ENCODE peak calls at places on chromosomes 3 and 15, in eight cellular contexts. H, T, F, O, R, U, J and B are unnamed samples.

GRCh38 chr3:5016218-5017161 is 37.3 kb downstream of the BHLHE40 start:
- DNase-seq in H (peak; percentile 40), T (no peak), F (peak; percentile 60), O (no peak), R (peak; percentile 59), U (peak; percentile 50), J (no peak), B (no peak)

GRCh38 chr3:188122571-188123169 is 31.3 kb upstream of the LPP start:
- DNase-seq in H (no peak), T (no peak), F (no peak), O (no peak), R (no peak), U (no peak), J (no peak), B (no peak)

GRCh38 chr15:42070276-42070965 is 23.9 kb downstream of the PLA2G4D start:
- DNase-seq in H (no peak), T (no peak), F (no peak), O (no peak), R (peak; percentile 23), U (no peak), J (no peak), B (no peak)

GRCh38 chr3:18559323-18559972 is 134.3 kb upstream of the SATB1 start:
- DNase-seq in H (no peak), T (no peak), F (peak; percentile 32), O (peak; percentile 76), R (peak; percentile 30), U (no peak), J (no peak), B (peak; percentile 19)

GRCh38 chr3:35929158-35929557 is 289.8 kb downstream of the ARPP21 start:
- DNase-seq in H (no peak), T (no peak), F (peak; percentile 32), O (no peak), R (no peak), U (no peak), J (no peak), B (no peak)

GRCh38 chr3:51982352-51982837 is 940 bp upstream of the ACY1 start:
- DNase-seq in H (no peak), T (no peak), F (no peak), O (peak; percentile 68), R (peak; percentile 66), U (peak; percentile 66), J (no peak), B (no peak)

GRCh38 chr15:59594493-59594942 is 17.1 kb upstream of the GCNT3 start:
- DNase-seq in H (no peak), T (no peak), F (peak; percentile 68), O (no peak), R (no peak), U (no peak), J (no peak), B (no peak)

GRCh38 chr15:62495670-62496328 is 330.7 kb upstream of the C2CD4B start:
- DNase-seq in H (no peak), T (peak; percentile 81), F (peak; percentile 84), O (no peak), R (peak; percentile 33), U (peak; percentile 40), J (no peak), B (no peak)

GRCh38 chr15:91049378-91050127 is 27.2 kb upstream of the VPS33B start:
- DNase-seq in H (peak; percentile 20), T (peak; percentile 35), F (peak; percentile 80), O (peak; percentile 70), R (peak; percentile 59), U (peak; percentile 38), J (peak; percentile 57), B (peak; percentile 76)

GRCh38 chr3:125214738-125215137 is 2.2 kb upstream of the SLC12A8 start:
- DNase-seq in H (no peak), T (no peak), F (no peak), O (no peak), R (no peak), U (no peak), J (no peak), B (no peak)

GRCh38 chr3:123186695-123187094 is 15.0 kb upstream of the SEC22A start:
- DNase-seq in H (no peak), T (no peak), F (peak; percentile 6), O (no peak), R (no peak), U (no peak), J (no peak), B (no peak)

GRCh38 chr3:9422712-9423424 is 25.5 kb downstream of the SETD5 start:
- DNase-seq in H (no peak), T (peak; percentile 93), F (peak; percentile 98), O (peak; percentile 59), R (peak; percentile 87), U (peak; percentile 85), J (peak; percentile 83), B (peak; percentile 88)

GRCh38 chr3:100603449-100603848 is 6.0 kb upstream of the ADGRG7 start:
- DNase-seq in H (no peak), T (no peak), F (peak; percentile 48), O (peak; percentile 43), R (no peak), U (no peak), J (no peak), B (no peak)

GRCh38 chr3:63089007-63089406 is 189.1 kb upstream of the SYNPR start:
- DNase-seq in H (no peak), T (no peak), F (no peak), O (no peak), R (no peak), U (no peak), J (no peak), B (no peak)

GRCh38 chr3:123244128-123244527 is 42.4 kb downstream of the SEC22A start:
- DNase-seq in H (peak; percentile 5), T (no peak), F (no peak), O (no peak), R (no peak), U (no peak), J (no peak), B (no peak)

GRCh38 chr3:28924744-28925360 is 356.0 kb upstream of the RBMS3 start:
- DNase-seq in H (no peak), T (no peak), F (no peak), O (no peak), R (no peak), U (no peak), J (no peak), B (no peak)

GRCh38 chr3:100226712-100227429 is 33.9 kb upstream of the TBC1D23 start:
- DNase-seq in H (no peak), T (no peak), F (peak; percentile 54), O (no peak), R (no peak), U (no peak), J (no peak), B (no peak)

GRCh38 chr3:109927161-109927560 is 589.8 kb upstream of the DPPA4 start:
- DNase-seq in H (no peak), T (no peak), F (peak; percentile 90), O (no peak), R (no peak), U (no peak), J (peak; percentile 40), B (no peak)

GRCh38 chr3:64141476-64141875 is 83.8 kb downstream of the PRICKLE2 start:
- DNase-seq in H (no peak), T (no peak), F (no peak), O (no peak), R (no peak), U (no peak), J (no peak), B (no peak)

GRCh38 chr3:55718074-55718473 is 231.0 kb upstream of the WNT5A start:
- DNase-seq in H (no peak), T (no peak), F (no peak), O (peak; percentile 21), R (no peak), U (no peak), J (no peak), B (no peak)
- H3K4me1 ChIP-seq in H (no peaks in the 10 kb centered on the region), T (peaks cover 8% of the 10 kb centered on the region), F (peaks cover 35% of the 10 kb centered on the region), O (peaks cover 6% of the 10 kb centered on the region), R (no peaks in the 10 kb centered on the region), U (no peaks in the 10 kb centered on the region), J (no peaks in the 10 kb centered on the region), B (no peaks in the 10 kb centered on the region)

DNA sequence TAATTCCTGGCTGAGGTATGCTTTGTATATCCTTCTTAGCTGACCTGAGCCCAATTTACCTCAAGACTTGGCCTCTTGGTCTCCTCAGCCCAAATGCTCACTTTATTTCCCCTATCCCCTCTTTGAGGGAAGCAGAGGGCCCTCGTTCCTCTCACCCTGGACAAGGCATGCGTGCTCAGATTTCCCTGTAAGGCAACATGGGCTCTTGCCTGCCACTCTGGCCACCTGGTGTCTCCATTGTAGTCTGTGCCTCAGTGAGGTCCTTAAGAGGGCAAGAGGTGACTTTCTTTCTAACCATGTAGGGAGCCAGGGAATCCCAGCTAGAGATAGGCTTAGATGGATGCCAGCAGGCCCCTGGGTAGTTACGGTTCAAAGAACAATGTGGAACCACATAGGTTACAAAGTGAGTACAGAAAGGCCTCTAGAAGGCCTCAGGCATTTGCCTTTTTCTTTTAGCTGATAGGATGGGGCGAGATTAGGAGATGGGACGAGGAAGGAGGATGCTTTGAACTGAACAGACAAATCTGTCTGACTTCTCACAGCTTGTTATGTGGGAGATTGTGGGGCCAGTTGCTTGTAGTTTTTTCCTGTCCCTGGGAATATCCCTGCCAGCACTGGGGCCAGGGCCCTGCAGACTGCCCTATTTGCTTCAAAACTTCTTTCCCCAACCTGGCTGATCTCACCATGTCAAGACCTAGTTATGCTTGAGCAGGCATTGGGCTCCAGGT is 1.1 kb upstream of the INTS14 start:
- DNase-seq in H (no peak), T (no peak), F (no peak), O (peak; percentile 61), R (no peak), U (no peak), J (no peak), B (no peak)
- TF ChIP-seq CTCF in H (no peak), T (no peak), F (no peak), O (no peak), R (no peak), U (no peak), J (no peak), B (no peak)

GRCh38 chr15:26972636-26973035 is 1.7 kb downstream of the GABRG3 start:
- DNase-seq in H (no peak), T (no peak), F (no peak), O (no peak), R (no peak), U (no peak), J (no peak), B (no peak)

GRCh38 chr15:26971303-26972018 is 480 bp downstream of the GABRG3 start:
- DNase-seq in H (no peak), T (no peak), F (no peak), O (peak; percentile 65), R (no peak), U (no peak), J (no peak), B (no peak)

GRCh38 chr15:26974120-26974780 is 3.3 kb downstream of the GABRG3 start:
- DNase-seq in H (no peak), T (no peak), F (peak; percentile 8), O (peak; percentile 55), R (no peak), U (no peak), J (no peak), B (no peak)

GRCh38 chr15:26967719-26968269 is 3.2 kb upstream of the GABRG3 start:
- DNase-seq in H (no peak), T (no peak), F (no peak), O (peak; percentile 82), R (no peak), U (no peak), J (no peak), B (no peak)

GRCh38 chr15:26970712-26971210 is at the start of gene GABRG3:
- DNase-seq in H (no peak), T (no peak), F (no peak), O (peak; percentile 86), R (no peak), U (no peak), J (no peak), B (no peak)
- H3K4me3 ChIP-seq in H (no peak within 1 kb of the TSS), T (no peak within 1 kb of the TSS), F (peak within 1 kb of the TSS; percentile 34), O (peak within 1 kb of the TSS; percentile 82), R (peak within 1 kb of the TSS; percentile 31), U (no peak within 1 kb of the TSS), J (peak within 1 kb of the TSS; percentile 7), B (no peak within 1 kb of the TSS)

GRCh38 chr3:11632966-11633365 is 10.7 kb downstream of the VGLL4 start:
- DNase-seq in H (no peak), T (no peak), F (no peak), O (no peak), R (no peak), U (no peak), J (no peak), B (no peak)
- H3K4me1 ChIP-seq in H (peaks cover 31% of the 10 kb centered on the region), T (peaks cover 24% of the 10 kb centered on the region), F (peaks cover 50% of the 10 kb centered on the region), O (peaks cover 28% of the 10 kb centered on the region), R (peaks cover 88% of the 10 kb centered on the region), U (peaks cover 79% of the 10 kb centered on the region), J (peaks cover 8% of the 10 kb centered on the region), B (peaks cover 6% of the 10 kb centered on the region)